ENCODE peak calls at places on chromosome 19, in eight cellular contexts. E is GM23338, W is PC-3, Q is coronary artery, P is psoas muscle, S is esophagus squamous epithelium, N is dorsolateral prefrontal cortex, F is thoracic aorta. U is an unnamed sample.

GRCh38 chr19:48964205-48965032 is 690 bp upstream of the FTL start:
- DNase-seq in P (no peak), S (no peak), Q (no peak), F (no peak), W (no peak), N (no peak), E (peak; percentile 82), U (no peak)

GRCh38 chr19:15109768-15110417 is 2.7 kb downstream of the SYDE1 start:
- DNase-seq in S (no peak), Q (no peak), E (no peak), W (no peak), P (no peak), F (no peak), N (no peak), U (no peak)

GRCh38 chr19:17915940-17916593 is 16.7 kb upstream of the CCDC124 start:
- DNase-seq in P (no peak), E (no peak), W (peak; percentile 89), S (no peak), F (no peak), Q (no peak), N (no peak), U (no peak)

GRCh38 chr19:49954933-49955332 is 6.0 kb downstream of the SIGLEC11 start:
- DNase-seq in N (no peak), Q (no peak), E (no peak), P (no peak), F (no peak), S (no peak), W (no peak), U (no peak)

GRCh38 chr19:10998045-10998533 is 37.3 kb downstream of the SMARCA4 start:
- DNase-seq in E (no peak), S (no peak), F (no peak), N (no peak), W (peak; percentile 22), P (peak; percentile 64), Q (no peak), U (no peak)

GRCh38 chr19:29683009-29683408 is 17.7 kb downstream of the PLEKHF1 start:
- DNase-seq in Q (no peak), F (no peak), E (no peak), N (peak; percentile 47), S (no peak), W (no peak), P (peak; percentile 23), U (no peak)

GRCh38 chr19:15519433-15519976 is 11.2 kb downstream of the CYP4F22 start:
- DNase-seq in W (no peak), F (no peak), E (no peak), S (no peak), P (no peak), Q (no peak), N (no peak), U (no peak)

GRCh38 chr19:7529610-7530490 is 5.7 kb upstream of the PNPLA6 start:
- DNase-seq in F (no peak), N (no peak), S (no peak), P (no peak), E (no peak), Q (no peak), W (no peak), U (no peak)

DNA sequence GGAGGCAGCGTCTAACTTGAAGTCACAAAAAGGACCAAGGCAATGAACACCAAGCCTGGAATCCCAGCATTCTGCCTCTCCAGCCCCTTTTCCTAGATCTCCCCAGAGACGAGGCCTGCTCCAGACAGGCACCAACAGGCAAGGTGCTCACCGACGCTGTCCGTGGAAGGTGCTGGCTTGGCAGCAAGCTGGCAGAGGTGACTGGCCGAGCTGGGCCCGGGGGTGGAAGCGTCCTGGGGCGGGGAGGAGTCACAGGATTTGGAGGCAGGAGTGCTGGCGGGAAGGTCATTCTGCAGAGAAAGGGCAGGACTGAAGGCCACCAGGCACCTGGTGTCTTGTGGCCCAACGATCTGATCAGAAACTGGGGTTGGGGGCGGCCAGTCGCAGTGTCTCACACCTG is 18.2 kb downstream of the TLE2 start:
- DNase-seq in E (no peak), W (no peak), N (no peak), Q (no peak), F (no peak), S (no peak), P (no peak), U (no peak)
- TF ChIP-seq CTCF in E (no peak), W (no peak), N (no peak), Q (no peak), F (no peak), S (no peak), P (no peak), U (no peak)

DNA sequence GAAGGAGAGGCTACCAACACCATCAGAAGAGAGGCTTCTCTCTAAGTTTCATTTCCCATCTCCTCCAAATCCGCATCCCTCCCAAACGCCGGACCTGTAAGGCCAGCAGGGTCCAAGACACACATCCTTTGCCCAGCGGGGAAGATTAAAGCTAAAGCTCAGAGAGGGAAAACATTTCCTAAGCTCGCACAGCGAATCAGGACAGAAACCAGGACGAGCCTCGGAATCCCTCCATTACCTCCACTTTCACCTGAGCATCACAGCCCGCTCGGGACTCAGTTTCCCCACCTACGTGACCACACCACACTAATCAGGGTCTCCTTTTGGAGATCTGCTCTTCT is 711 bp upstream of the FOSB start:
- DNase-seq in F (no peak), E (peak; percentile 47), S (no peak), P (no peak), Q (no peak), W (no peak), N (no peak), U (no peak)
- TF ChIP-seq CTCF in F (no peak), E (no peak), S (no peak), P (no peak), Q (no peak), W (no peak), N (no peak), U (no peak)

DNA sequence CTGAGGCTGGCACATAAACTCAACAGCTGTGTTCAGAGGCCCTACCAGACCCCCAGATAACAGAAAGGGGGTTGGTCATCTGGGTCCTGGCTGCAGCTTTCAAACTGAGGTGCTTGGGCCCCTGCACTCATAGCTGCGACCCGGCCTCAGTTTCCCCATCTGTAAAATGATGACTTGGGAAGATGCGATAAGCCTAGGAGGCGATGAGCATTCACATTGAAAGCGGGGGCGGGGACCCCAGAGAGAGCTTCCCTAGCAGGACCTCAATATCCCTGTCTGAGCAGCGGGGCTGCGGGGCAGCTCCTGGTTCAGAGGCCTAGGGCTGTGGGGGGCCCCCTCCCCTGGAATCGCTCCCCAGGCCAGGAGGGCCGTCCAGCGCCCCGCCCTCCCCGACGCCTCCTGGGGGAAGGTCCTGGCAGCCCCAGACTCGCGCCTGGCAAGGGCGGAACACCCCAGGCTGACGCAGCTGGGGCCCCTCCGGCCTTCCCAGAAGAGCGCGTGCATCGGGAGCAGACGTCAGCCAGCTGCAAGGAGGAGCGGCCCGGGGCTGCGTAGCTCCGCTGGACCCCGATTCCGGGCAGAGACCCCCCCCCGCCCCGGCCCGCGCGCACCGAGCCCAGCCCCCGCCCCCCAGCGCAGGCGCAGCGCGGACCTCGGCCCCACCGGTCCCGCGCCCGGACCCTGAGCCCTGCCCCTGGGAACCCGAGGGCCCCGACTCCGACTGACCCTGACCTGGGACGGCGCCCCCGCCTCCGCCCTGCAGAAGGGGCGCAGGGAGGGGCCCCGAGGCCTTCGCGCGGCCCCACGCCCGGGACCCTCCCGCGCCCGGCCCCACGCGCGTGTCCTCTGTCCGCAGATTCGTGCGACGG is 3.5 kb downstream of the FSTL3 start:
- DNase-seq in P (peak; percentile 85), F (no peak), E (peak; percentile 68), N (no peak), S (no peak), W (peak; percentile 38), Q (peak; percentile 92), U (no peak)
- TF ChIP-seq CTCF in P (no peak), F (no peak), E (no peak), N (no peak), S (no peak), W (no peak), Q (no peak), U (no peak)

GRCh38 chr19:5961969-5962945 is 15.7 kb downstream of the RANBP3 start:
- DNase-seq in S (no peak), N (no peak), F (no peak), W (peak; percentile 74), Q (no peak), E (no peak), P (no peak), U (no peak)
- TF ChIP-seq CTCF in S (no peak), N (no peak), F (no peak), W (no peak), Q (no peak), E (no peak), P (no peak), U (no peak)

GRCh38 chr19:38933544-38933943 is 2.8 kb downstream of the MRPS12 start:
- DNase-seq in N (no peak), P (no peak), F (no peak), Q (no peak), W (no peak), S (no peak), E (no peak), U (no peak)

GRCh38 chr19:38928406-38929001 is 2.1 kb downstream of the SARS2 start:
- DNase-seq in N (no peak), W (no peak), Q (no peak), P (no peak), S (no peak), E (no peak), F (no peak), U (no peak)

GRCh38 chr19:38929929-38930775 is at the start of gene SARS2:
- DNase-seq in P (peak; percentile 96), F (peak; percentile 64), E (peak; percentile 97), W (peak; percentile 90), S (peak; percentile 80), Q (peak; percentile 94), N (peak; percentile 83), U (peak; percentile 97)

DNA sequence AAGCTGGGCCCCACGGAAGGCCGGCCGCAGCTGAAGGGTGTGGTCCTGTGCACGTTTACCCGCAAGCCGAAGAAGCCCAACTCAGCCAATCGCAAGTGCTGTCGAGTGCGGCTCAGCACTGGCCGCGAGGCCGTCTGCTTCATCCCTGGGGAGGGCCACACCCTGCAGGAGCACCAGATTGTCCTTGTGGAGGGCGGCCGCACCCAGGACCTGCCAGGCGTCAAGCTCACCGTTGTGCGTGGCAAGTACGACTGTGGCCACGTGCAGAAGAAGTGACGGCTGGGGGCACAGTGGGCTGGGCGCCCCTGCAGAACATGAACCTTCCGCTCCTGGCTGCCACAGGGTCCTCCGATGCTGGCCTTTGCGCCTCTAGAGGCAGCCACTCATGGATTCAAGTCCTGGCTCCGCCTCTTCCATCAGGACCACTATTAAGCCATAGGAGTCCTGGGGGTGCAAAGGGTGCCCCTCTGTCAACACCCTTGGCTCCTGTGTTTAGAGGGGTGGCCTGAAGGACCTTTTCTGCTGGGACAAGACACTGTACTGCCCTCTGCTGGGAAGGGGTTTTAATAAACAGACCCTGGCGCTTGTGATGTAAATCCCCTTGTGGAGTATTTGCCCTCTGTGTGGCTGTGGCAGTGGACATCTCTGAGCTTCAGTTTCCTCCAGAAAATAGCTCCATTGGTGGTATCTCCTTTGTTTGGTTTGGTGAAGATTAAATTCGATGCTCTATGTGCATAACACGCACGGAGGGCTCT is 1.9 kb downstream of the MRPS12 start:
- DNase-seq in S (no peak), E (peak; percentile 80), P (peak; percentile 58), Q (no peak), F (no peak), W (peak; percentile 6), N (no peak), U (no peak)
- TF ChIP-seq CTCF in S (no peak), E (peak; percentile 70), P (peak; percentile 29), Q (no peak), F (no peak), W (peak; percentile 42), N (peak; percentile 27), U (peak; percentile 62)

GRCh38 chr19:3275068-3275582 is 50.7 kb downstream of the CELF5 start:
- DNase-seq in W (peak; percentile 10), F (no peak), S (no peak), Q (no peak), P (no peak), E (peak; percentile 92), N (no peak), U (no peak)
- TF ChIP-seq CTCF in W (peak; percentile 64), F (no peak), S (no peak), Q (no peak), P (no peak), E (peak; percentile 96), N (no peak), U (peak; percentile 62)